ENCODE peak calls at places on chromosomes 7 and 10, in seven cellular contexts. F, P, R, A, E, B and Z are unnamed samples.

GRCh38 chr7:47945261-47946015 is 2.8 kb downstream of the PKD1L1 start:
- DNase-seq in F (peak), P (peak), R (peak), A (peak), E (peak), B (peak), Z (peak)

GRCh38 chr10:108392286-108392685 is 1227.8 kb upstream of the SORCS1 start:
- DNase-seq in F (no peak), P (no peak), R (no peak), A (no peak), E (no peak), B (no peak), Z (no peak)

GRCh38 chr10:106863549-106863948 is 301.0 kb downstream of the SORCS1 start:
- DNase-seq in F (peak), P (no peak), R (no peak), A (no peak), E (no peak), B (no peak), Z (no peak)

GRCh38 chr7:14332155-14332554 is 342.7 kb upstream of the ETV1 start:
- DNase-seq in F (peak), P (no peak), R (no peak), A (no peak), E (peak), B (no peak), Z (no peak)

GRCh38 chr7:158164101-158165095 is 423.2 kb downstream of the PTPRN2 start:
- DNase-seq in F (peak), P (no peak), R (no peak), A (no peak), E (no peak), B (no peak), Z (no peak)

GRCh38 chr7:73892003-73892975 is 31.3 kb downstream of the TMEM270 start:
- DNase-seq in F (no peak), P (no peak), R (no peak), A (no peak), E (no peak), B (peak), Z (no peak)

GRCh38 chr10:6247041-6247712 is 44.4 kb downstream of the PFKFB3 start:
- DNase-seq in F (peak), P (no peak), R (no peak), A (no peak), E (no peak), B (no peak), Z (no peak)

GRCh38 chr10:90779573-90779972 is 78.3 kb downstream of the HTR7 start:
- DNase-seq in F (peak), P (no peak), R (no peak), A (peak), E (no peak), B (no peak), Z (no peak)

GRCh38 chr7:106065560-106066500 is 46.3 kb downstream of the SYPL1 start:
- DNase-seq in F (no peak), P (no peak), R (no peak), A (no peak), E (no peak), B (peak), Z (peak)

GRCh38 chr7:140723002-140723401 is 26.5 kb downstream of the NDUFB2 start:
- DNase-seq in F (no peak), P (peak), R (no peak), A (no peak), E (no peak), B (no peak), Z (no peak)

GRCh38 chr7:136045992-136046391 is 68.8 kb upstream of the MTPN start:
- DNase-seq in F (no peak), P (no peak), R (no peak), A (no peak), E (no peak), B (no peak), Z (no peak)

GRCh38 chr10:122044045-122044661 is 55.2 kb downstream of the TACC2 start:
- DNase-seq in F (peak), P (no peak), R (no peak), A (no peak), E (peak), B (no peak), Z (no peak)

GRCh38 chr10:128242641-128243040 is 116.4 kb upstream of the MKI67 start:
- DNase-seq in F (no peak), P (no peak), R (no peak), A (peak), E (peak), B (no peak), Z (no peak)
- TF ChIP-seq CTCF in F (peak), P (no peak), R (no peak), A (no peak), E (no peak), B (no peak), Z (no peak)

GRCh38 chr10:24726626-24727025 is 2.9 kb upstream of the ARHGAP21 start:
- DNase-seq in F (no peak), P (no peak), R (no peak), A (no peak), E (no peak), B (no peak), Z (no peak)

GRCh38 chr10:24723788-24724380 is at the start of gene ARHGAP21:
- DNase-seq in F (peak), P (peak), R (peak), A (no peak), E (no peak), B (peak), Z (peak)

GRCh38 chr10:24724381-24725228 is 918 bp upstream of the ARHGAP21 start:
- DNase-seq in F (peak), P (peak), R (peak), A (peak), E (peak), B (peak), Z (peak)

GRCh38 chr10:24730811-24731210 is 7.1 kb upstream of the ARHGAP21 start:
- DNase-seq in F (no peak), P (no peak), R (no peak), A (no peak), E (no peak), B (no peak), Z (no peak)

GRCh38 chr10:24727811-24728210 is 4.1 kb upstream of the ARHGAP21 start:
- DNase-seq in F (peak), P (no peak), R (no peak), A (no peak), E (no peak), B (no peak), Z (no peak)
- TF ChIP-seq CTCF in F (peak), P (no peak), R (no peak), A (peak), E (no peak), B (no peak), Z (peak)

GRCh38 chr7:84104841-84105240 is 89.7 kb downstream of the SEMA3A start:
- DNase-seq in F (no peak), P (no peak), R (no peak), A (no peak), E (no peak), B (no peak), Z (no peak)

GRCh38 chr7:84105582-84105981 is 89.0 kb downstream of the SEMA3A start:
- DNase-seq in F (no peak), P (no peak), R (no peak), A (no peak), E (no peak), B (no peak), Z (no peak)

GRCh38 chr7:84102213-84102612 is 92.4 kb downstream of the SEMA3A start:
- DNase-seq in F (no peak), P (no peak), R (no peak), A (no peak), E (no peak), B (no peak), Z (no peak)

GRCh38 chr7:84106291-84106690 is 88.3 kb downstream of the SEMA3A start:
- DNase-seq in F (no peak), P (no peak), R (no peak), A (no peak), E (no peak), B (no peak), Z (no peak)

GRCh38 chr7:84100866-84101265 is 93.7 kb downstream of the SEMA3A start:
- DNase-seq in F (no peak), P (no peak), R (no peak), A (peak), E (no peak), B (no peak), Z (no peak)
- TF ChIP-seq CTCF in F (peak), P (no peak), R (no peak), A (no peak), E (no peak), B (no peak), Z (peak)

GRCh38 chr10:29656451-29656992 is 21.8 kb upstream of the SVIL start:
- DNase-seq in F (no peak), P (no peak), R (no peak), A (no peak), E (no peak), B (no peak), Z (no peak)

GRCh38 chr10:29659770-29660097 is 25.0 kb upstream of the SVIL start:
- DNase-seq in F (no peak), P (no peak), R (no peak), A (no peak), E (no peak), B (no peak), Z (no peak)

GRCh38 chr10:29657719-29658274 is 23.0 kb upstream of the SVIL start:
- DNase-seq in F (no peak), P (peak), R (no peak), A (no peak), E (no peak), B (no peak), Z (no peak)

GRCh38 chr10:29663718-29664117 is 28.9 kb upstream of the SVIL start:
- DNase-seq in F (no peak), P (no peak), R (no peak), A (no peak), E (no peak), B (no peak), Z (no peak)

GRCh38 chr10:29658984-29659769 is 24.4 kb upstream of the SVIL start:
- DNase-seq in F (no peak), P (peak), R (peak), A (peak), E (no peak), B (peak), Z (peak)
- TF ChIP-seq CTCF in F (peak), P (peak), R (peak), A (no peak), E (no peak), B (peak), Z (peak)

GRCh38 chr7:148296994-148297644 is 293.4 kb upstream of the C7orf33 start:
- DNase-seq in F (no peak), P (no peak), R (no peak), A (peak), E (no peak), B (no peak), Z (no peak)
- TF ChIP-seq CTCF in F (peak), P (no peak), R (no peak), A (no peak), E (no peak), B (no peak), Z (no peak)

GRCh38 chr10:1101946-1102345 is 45.8 kb downstream of the WDR37 start:
- DNase-seq in F (no peak), P (no peak), R (no peak), A (no peak), E (no peak), B (no peak), Z (no peak)

GRCh38 chr10:1102392-1102791 is 46.2 kb downstream of the WDR37 start:
- DNase-seq in F (no peak), P (no peak), R (no peak), A (no peak), E (no peak), B (no peak), Z (no peak)

GRCh38 chr10:1100143-1100542 is 44.0 kb downstream of the WDR37 start:
- DNase-seq in F (no peak), P (no peak), R (no peak), A (no peak), E (no peak), B (no peak), Z (no peak)

GRCh38 chr10:1102836-1103235 is 46.7 kb downstream of the WDR37 start:
- DNase-seq in F (no peak), P (no peak), R (no peak), A (no peak), E (no peak), B (no peak), Z (no peak)

GRCh38 chr10:1100691-1101368 is 44.6 kb downstream of the WDR37 start:
- DNase-seq in F (peak), P (no peak), R (no peak), A (no peak), E (peak), B (no peak), Z (no peak)
- TF ChIP-seq CTCF in F (peak), P (no peak), R (no peak), A (no peak), E (no peak), B (no peak), Z (peak)